ENCODE peak calls at places on chromosomes 16 and 17, in ten cellular contexts. U, Q, P, N, W, O, R, C, S and E are unnamed samples.
A peak's percentile ranks its signal among the peaks of the same experiment; 100 is the strongest.

GRCh38 chr16:21703589-21704174 is 39.9 kb downstream of the OTOA start:
- DNase-seq in U (no peak), Q (no peak), P (no peak), N (no peak), W (no peak), O (no peak), R (no peak), C (no peak), S (no peak), E (no peak)

GRCh38 chr16:49516382-49517036 is 142.9 kb downstream of the C16orf78 start:
- DNase-seq in U (no peak), Q (no peak), P (no peak), N (no peak), W (no peak), O (no peak), R (no peak), C (no peak), S (no peak), E (no peak)

GRCh38 chr16:59633996-59634579 is 900.0 kb upstream of the GOT2 start:
- DNase-seq in U (no peak), Q (no peak), P (peak; percentile 83), N (no peak), W (no peak), O (no peak), R (no peak), C (no peak), S (no peak), E (no peak)

GRCh38 chr16:25108054-25108453 is 3.5 kb upstream of the LCMT1 start:
- DNase-seq in U (no peak), Q (no peak), P (no peak), N (no peak), W (no peak), O (no peak), R (no peak), C (no peak), S (no peak), E (no peak)

GRCh38 chr17:45777388-45777787 is 6.7 kb upstream of the CRHR1 start:
- DNase-seq in U (no peak), Q (no peak), P (no peak), N (no peak), W (no peak), O (no peak), R (no peak), C (no peak), S (no peak), E (no peak)

GRCh38 chr16:49556252-49557069 is 182.9 kb downstream of the C16orf78 start:
- DNase-seq in U (no peak), Q (peak; percentile 22), P (peak; percentile 35), N (no peak), W (no peak), O (no peak), R (no peak), C (no peak), S (no peak), E (no peak)

GRCh38 chr16:12406840-12407690 is 396.6 kb downstream of the CPPED1 start:
- DNase-seq in U (no peak), Q (no peak), P (peak; percentile 46), N (no peak), W (no peak), O (no peak), R (no peak), C (no peak), S (no peak), E (no peak)

GRCh38 chr16:8961811-8962390 is 1.8 kb downstream of the USP7 start:
- DNase-seq in U (no peak), Q (no peak), P (no peak), N (no peak), W (no peak), O (no peak), R (no peak), C (no peak), S (no peak), E (no peak)

GRCh38 chr17:14910916-14911315 is 354.2 kb downstream of the PMP22 start:
- DNase-seq in U (no peak), Q (no peak), P (no peak), N (no peak), W (no peak), O (no peak), R (no peak), C (no peak), S (no peak), E (no peak)

GRCh38 chr16:78485899-78486221 is 386.4 kb downstream of the WWOX start:
- DNase-seq in U (no peak), Q (no peak), P (no peak), N (no peak), W (no peak), O (no peak), R (no peak), C (no peak), S (no peak), E (no peak)

GRCh38 chr17:21190078-21190477 is 23.9 kb downstream of the TMEM11 start:
- DNase-seq in U (no peak), Q (no peak), P (no peak), N (no peak), W (no peak), O (no peak), R (no peak), C (no peak), S (no peak), E (no peak)

GRCh38 chr16:3047387-3047720 is 993 bp downstream of the MMP25 start:
- DNase-seq in U (no peak), Q (no peak), P (no peak), N (no peak), W (no peak), O (no peak), R (no peak), C (no peak), S (no peak), E (no peak)

GRCh38 chr16:87854053-87854906 is 15.0 kb downstream of the SLC7A5 start:
- DNase-seq in U (no peak), Q (peak; percentile 82), P (no peak), N (no peak), W (no peak), O (peak; percentile 11), R (no peak), C (no peak), S (no peak), E (no peak)

GRCh38 chr17:41710472-41711090 is 1.6 kb upstream of the GAST start:
- DNase-seq in U (no peak), Q (no peak), P (peak; percentile 75), N (no peak), W (no peak), O (no peak), R (no peak), C (no peak), S (no peak), E (no peak)

GRCh38 chr17:29111816-29112499 is 68.2 kb downstream of the MYO18A start:
- DNase-seq in U (no peak), Q (peak; percentile 66), P (peak; percentile 55), N (peak; percentile 63), W (peak; percentile 80), O (peak; percentile 57), R (peak; percentile 63), C (peak; percentile 43), S (peak; percentile 67), E (peak; percentile 53)

GRCh38 chr16:4386951-4387565 is 15.4 kb downstream of the VASN start:
- DNase-seq in U (no peak), Q (no peak), P (no peak), N (no peak), W (no peak), O (no peak), R (no peak), C (no peak), S (no peak), E (no peak)

GRCh38 chr16:50093607-50094570 is 28.1 kb downstream of the HEATR3 start:
- DNase-seq in U (peak; percentile 20), Q (peak; percentile 58), P (no peak), N (peak; percentile 79), W (peak; percentile 87), O (peak; percentile 78), R (peak; percentile 11), C (peak; percentile 26), S (peak; percentile 85), E (peak; percentile 32)

GRCh38 chr16:2468725-2469398 is 2.2 kb upstream of the NTN3 start:
- DNase-seq in U (no peak), Q (no peak), P (no peak), N (no peak), W (no peak), O (no peak), R (no peak), C (no peak), S (peak; percentile 52), E (no peak)

GRCh38 chr16:85436636-85437160 is 176.4 kb upstream of the GSE1 start:
- DNase-seq in U (no peak), Q (peak; percentile 75), P (no peak), N (peak; percentile 54), W (no peak), O (no peak), R (peak; percentile 31), C (no peak), S (no peak), E (peak; percentile 81)

GRCh38 chr16:10332775-10333174 is 53.1 kb upstream of the ATF7IP2 start:
- DNase-seq in U (no peak), Q (no peak), P (no peak), N (no peak), W (no peak), O (no peak), R (no peak), C (no peak), S (no peak), E (no peak)
- H3K4me1 ChIP-seq in U (peaks cover 9% of the 10 kb centered on the region), Q (peaks cover 16% of the 10 kb centered on the region), P (no peaks in the 10 kb centered on the region), N (no peaks in the 10 kb centered on the region), W (peaks cover 3% of the 10 kb centered on the region), O (no peaks in the 10 kb centered on the region), R (no peaks in the 10 kb centered on the region), C (no peaks in the 10 kb centered on the region), S (peaks cover 15% of the 10 kb centered on the region), E (no peaks in the 10 kb centered on the region)

GRCh38 chr17:17783121-17783824 is 53.5 kb downstream of the SREBF1 start:
- DNase-seq in U (no peak), Q (peak; percentile 82), P (no peak), N (peak; percentile 59), W (no peak), O (peak; percentile 86), R (peak; percentile 71), C (no peak), S (peak; percentile 78), E (peak; percentile 86)
- TF ChIP-seq POLR2A in U (no peak), Q (no peak), P (no peak), N (no peak), W (no peak), O (no peak), R (peak; percentile 26), C (no peak), S (no peak), E (peak; percentile 3)

DNA sequence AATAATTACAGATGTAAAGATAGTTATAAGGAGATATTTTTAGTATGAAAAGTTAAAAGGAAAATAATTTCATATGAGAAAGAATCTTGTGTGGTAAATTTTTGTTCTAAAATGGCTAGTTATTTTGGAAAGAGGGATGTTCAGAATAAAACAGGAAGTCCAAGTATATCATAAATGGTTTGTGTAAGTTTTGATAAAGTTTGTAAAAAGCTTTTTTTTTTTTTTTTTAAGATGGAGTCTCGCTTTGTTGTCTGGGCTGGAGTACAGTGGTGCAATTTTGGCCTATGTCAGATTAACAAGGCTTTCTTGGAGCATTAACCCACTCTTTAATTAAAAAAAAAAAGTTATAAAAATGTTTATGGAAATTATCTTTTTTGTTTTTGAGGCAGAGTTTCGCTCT is 8.2 kb upstream of the CDK10 start:
- DNase-seq in U (no peak), Q (no peak), P (no peak), N (no peak), W (no peak), O (no peak), R (no peak), C (no peak), S (no peak), E (no peak)
- H3K9me3 ChIP-seq in U (peaks cover 9% of the 10 kb centered on the region), Q (no peaks in the 10 kb centered on the region), P (peaks cover 9% of the 10 kb centered on the region), N (peaks cover 4% of the 10 kb centered on the region), W (no peaks in the 10 kb centered on the region), O (peaks cover 4% of the 10 kb centered on the region), R (no peaks in the 10 kb centered on the region), C (no peaks in the 10 kb centered on the region), S (no peaks in the 10 kb centered on the region), E (no peaks in the 10 kb centered on the region)

GRCh38 chr17:17885029-17885351 is 48.2 kb upstream of the SREBF1 start:
- DNase-seq in U (no peak), Q (no peak), P (no peak), N (no peak), W (no peak), O (no peak), R (no peak), C (no peak), S (no peak), E (no peak)
- H3K4me1 ChIP-seq in U (peaks cover 39% of the 10 kb centered on the region), Q (peaks cover 7% of the 10 kb centered on the region), P (peaks cover 4% of the 10 kb centered on the region), N (no peaks in the 10 kb centered on the region), W (no peaks in the 10 kb centered on the region), O (peaks cover 12% of the 10 kb centered on the region), R (peaks cover 4% of the 10 kb centered on the region), C (peaks cover 7% of the 10 kb centered on the region), S (peaks cover 4% of the 10 kb centered on the region), E (no peaks in the 10 kb centered on the region)